ENCODE peak calls at places on chromosomes 13 and 19, in eight cellular contexts. K is endothelial cell of umbilical vein, Q is endothelial cell, M is progenitor cell of endocrine pancreas, D is neural progenitor cell, G is HT-29, C is retina, N is retinal pigment epithelial cell. B is an unnamed sample.

GRCh38 chr19:51479531-51480331 is 1.4 kb downstream of the CEACAM18 start:
- DNase-seq in D (no peak), C (no peak), M (no peak), G (no peak), N (no peak), Q (no peak), K (no peak), B (no peak)

GRCh38 chr19:36488118-36488815 is 1.1 kb downstream of the ZNF566 start:
- DNase-seq in N (no peak), C (no peak), G (no peak), M (no peak), Q (no peak), K (no peak), D (no peak), B (no peak)

GRCh38 chr13:42246541-42246940 is 25.4 kb upstream of the AKAP11 start:
- DNase-seq in K (no peak), D (no peak), Q (no peak), C (no peak), N (no peak), G (no peak), M (no peak), B (no peak)

GRCh38 chr19:23095406-23095805 is 21.4 kb upstream of the ZNF730 start:
- DNase-seq in G (no peak), N (no peak), Q (no peak), C (no peak), K (no peak), M (no peak), D (no peak), B (no peak)

GRCh38 chr13:102903659-102904407 is 58.0 kb downstream of the ERCC5 start:
- DNase-seq in M (no peak), C (peak), N (no peak), G (peak), Q (peak), K (peak), D (peak), B (no peak)

GRCh38 chr13:77975358-77976042 is 56.9 kb upstream of the EDNRB start:
- DNase-seq in C (no peak), K (no peak), D (no peak), M (no peak), Q (no peak), G (no peak), N (no peak), B (no peak)

GRCh38 chr13:48412100-48412556 is 785 bp downstream of the LPAR6 start:
- DNase-seq in Q (no peak), G (peak), M (no peak), N (no peak), K (peak), D (no peak), C (peak), B (no peak)

GRCh38 chr19:40217921-40218890 is at the start of gene TTC9B:
- DNase-seq in Q (peak), N (no peak), G (no peak), K (no peak), M (no peak), C (peak), D (peak), B (no peak)

GRCh38 chr13:76860706-76861105 is 25.5 kb downstream of the KCTD12 start:
- DNase-seq in C (no peak), Q (no peak), M (no peak), K (no peak), G (no peak), N (no peak), D (no peak), B (no peak)

GRCh38 chr19:860481-861098 is 1.1 kb downstream of the CFD start:
- DNase-seq in Q (peak), D (peak), C (peak), M (peak), N (no peak), K (no peak), G (peak), B (peak)

GRCh38 chr13:110005563-110005962 is 219.2 kb upstream of the IRS2 start:
- DNase-seq in M (no peak), N (no peak), K (no peak), Q (no peak), C (no peak), D (no peak), G (no peak), B (no peak)

GRCh38 chr13:34025746-34026145 is 207.8 kb downstream of the RFC3 start:
- DNase-seq in Q (no peak), C (no peak), K (peak), G (peak), M (no peak), D (no peak), N (peak), B (no peak)

GRCh38 chr19:8005534-8006256 is at the start of gene ELAVL1:
- DNase-seq in N (peak), D (peak), K (peak), Q (peak), C (peak), G (peak), M (peak), B (peak)

GRCh38 chr13:20901668-20902437 is 693 bp downstream of the XPO4 start:
- DNase-seq in G (peak), C (no peak), K (peak), Q (peak), D (peak), M (peak), N (no peak), B (peak)

GRCh38 chr19:34316741-34317241 is 48.2 kb upstream of the GPI start:
- DNase-seq in D (no peak), Q (no peak), C (no peak), K (peak), M (no peak), N (no peak), G (peak), B (peak)

GRCh38 chr13:27712421-27712820 is 79.9 kb upstream of the GSX1 start:
- DNase-seq in Q (no peak), D (no peak), N (no peak), C (no peak), M (no peak), K (no peak), G (peak), B (no peak)

GRCh38 chr13:47289578-47289977 is 392.7 kb upstream of the HTR2A start:
- DNase-seq in N (peak), K (no peak), M (peak), C (no peak), Q (no peak), G (peak), D (peak), B (no peak)

GRCh38 chr13:41668130-41668757 is 210.9 kb downstream of the RGCC start:
- DNase-seq in D (peak), Q (peak), G (peak), N (peak), K (peak), M (peak), C (peak), B (peak)

GRCh38 chr13:98890186-98890585 is 87.7 kb downstream of the DOCK9 start:
- DNase-seq in M (no peak), N (no peak), C (no peak), Q (no peak), K (peak), D (no peak), G (peak), B (no peak)

GRCh38 chr19:869245-870177 is 10.0 kb downstream of the CFD start:
- DNase-seq in Q (no peak), G (peak), C (no peak), K (peak), N (peak), M (no peak), D (no peak), B (peak)

GRCh38 chr19:49845433-49845832 is 5.5 kb upstream of the PTOV1 start:
- DNase-seq in D (no peak), K (no peak), N (no peak), C (no peak), M (no peak), G (no peak), Q (no peak), B (no peak)

B was measured in HCT116.